ENCODE peak calls at places on chromosome 7, in five cellular contexts. B, A, N, O and U are unnamed samples.

GRCh38 chr7:113188396-113188795 is 70.0 kb upstream of the SMIM30 start:
- DNase-seq in O (no peak), B (no peak), A (no peak), N (no peak), U (no peak)

GRCh38 chr7:18497800-18498199 is 2.3 kb downstream of the HDAC9 start:
- DNase-seq in N (no peak), A (no peak), B (no peak), O (no peak), U (no peak)

GRCh38 chr7:27600247-27600646 is 62.4 kb downstream of the HIBADH start:
- DNase-seq in B (no peak), O (peak; percentile 50), A (no peak), N (no peak), U (no peak)

GRCh38 chr7:130838738-130839137 is 104.7 kb upstream of the KLF14 start:
- DNase-seq in A (no peak), N (peak; percentile 15), B (peak; percentile 91), O (no peak), U (no peak)

GRCh38 chr7:134993877-134994456 is 7.7 kb downstream of the AGBL3 start:
- DNase-seq in N (no peak), B (no peak), A (no peak), O (no peak), U (no peak)

GRCh38 chr7:16916111-16916639 is 34.4 kb upstream of the AGR3 start:
- DNase-seq in N (no peak), B (no peak), O (no peak), A (no peak), U (peak; percentile 77)

GRCh38 chr7:38186593-38187314 is 8.7 kb downstream of the STARD3NL start:
- DNase-seq in O (no peak), A (no peak), B (no peak), N (no peak), U (no peak)

GRCh38 chr7:118104812-118105441 is 79.0 kb upstream of the LSM8 start:
- DNase-seq in O (no peak), B (peak; percentile 15), A (peak; percentile 12), N (no peak), U (peak; percentile 28)

GRCh38 chr7:31006864-31007263 is 43.1 kb downstream of the GHRHR start:
- DNase-seq in B (no peak), N (no peak), O (no peak), A (no peak), U (no peak)

DNA sequence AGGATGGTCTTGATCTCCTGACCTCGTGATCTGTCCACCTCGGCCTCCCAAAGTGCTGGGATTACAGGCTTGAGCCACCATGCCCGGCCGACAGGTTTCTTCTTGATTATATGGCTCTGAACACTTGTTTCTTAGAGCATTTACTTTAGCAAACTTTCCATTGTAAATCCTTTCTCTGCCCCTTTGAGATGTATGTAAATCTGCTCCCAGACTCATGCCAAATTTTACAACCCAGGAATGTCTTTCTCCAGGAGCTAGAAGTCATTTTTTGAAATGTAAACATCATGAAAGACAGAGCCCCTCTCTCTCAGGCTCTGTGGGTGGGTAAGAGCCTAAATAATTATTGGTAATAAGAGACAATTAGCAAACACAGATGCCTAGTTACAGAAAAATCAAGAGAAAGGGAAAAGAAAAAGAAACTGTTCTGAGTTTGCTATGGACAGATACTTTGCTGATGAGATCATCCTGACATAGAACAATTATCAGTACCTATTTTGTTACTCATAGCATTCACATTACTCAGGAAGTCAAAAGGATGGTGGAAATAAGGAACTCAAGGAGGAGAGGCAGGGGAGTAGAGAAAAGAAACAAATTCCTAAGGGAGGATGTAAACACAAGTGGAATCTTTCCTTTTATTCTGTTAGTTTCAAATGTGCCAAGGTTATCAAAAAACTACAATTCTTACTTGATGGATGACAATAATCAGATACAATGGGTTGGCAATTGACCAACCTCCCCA is 165.1 kb upstream of the PTN start:
- DNase-seq in B (no peak), A (no peak), N (no peak), O (no peak), U (no peak)
- TF ChIP-seq JUND in B (no peak), A (no peak), N (no peak), O (no peak), U (no peak)

GRCh38 chr7:150633926-150634325 is 1.7 kb upstream of the GIMAP6 start:
- DNase-seq in O (no peak), A (no peak), B (no peak), N (no peak), U (no peak)

GRCh38 chr7:150627959-150628358 is 4.2 kb downstream of the GIMAP6 start:
- DNase-seq in A (no peak), B (no peak), N (no peak), O (no peak), U (no peak)

GRCh38 chr7:150631084-150631824 is 931 bp downstream of the GIMAP6 start:
- DNase-seq in A (no peak), O (no peak), B (no peak), N (peak; percentile 33), U (peak; percentile 19)

GRCh38 chr7:150629347-150629746 is 2.8 kb downstream of the GIMAP6 start:
- DNase-seq in B (no peak), N (no peak), A (no peak), O (no peak), U (no peak)

DNA sequence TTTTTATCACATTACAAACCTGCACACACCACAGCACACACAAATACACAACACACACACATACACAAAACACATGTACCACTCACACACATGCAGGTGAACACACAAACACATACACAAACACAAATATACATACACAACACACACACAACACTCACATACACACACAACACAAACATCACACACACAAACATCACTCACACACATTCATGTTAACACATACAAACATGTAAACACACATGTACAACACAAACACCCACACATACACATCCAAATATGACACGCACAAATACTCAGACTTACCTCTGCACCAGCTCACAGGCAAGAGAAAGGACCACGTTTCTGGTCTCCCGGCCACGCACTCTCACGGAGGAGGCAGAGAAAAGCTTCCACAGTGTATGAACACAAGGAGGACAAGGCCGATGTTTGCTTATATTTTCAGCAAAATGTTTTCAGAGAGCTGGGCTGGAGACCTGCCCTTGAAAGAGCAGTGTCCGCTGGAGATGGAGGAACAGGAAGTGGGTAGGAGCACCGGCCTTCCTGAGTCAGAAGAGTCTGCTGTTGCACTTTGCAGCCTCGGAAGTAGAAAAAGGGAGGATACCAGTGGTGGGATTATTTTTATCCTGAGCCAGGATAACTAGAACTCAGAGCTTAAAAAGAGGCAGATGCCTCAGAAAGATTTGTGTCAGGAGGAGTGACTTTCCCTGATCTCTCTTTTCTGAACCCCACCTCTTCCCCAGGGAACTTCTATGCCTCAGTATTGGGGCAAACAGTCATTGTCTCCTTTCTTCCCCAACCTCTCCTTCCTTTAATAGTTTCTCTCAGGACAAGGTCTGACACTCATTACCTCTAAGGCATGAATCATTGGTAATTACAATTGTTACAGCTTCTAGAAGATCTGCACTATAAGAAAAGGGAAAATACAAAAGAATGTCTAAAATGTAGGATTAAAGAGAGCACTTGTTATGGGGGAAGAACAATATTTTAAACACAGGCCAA is at the start of gene GIMAP6:
- DNase-seq in N (peak; percentile 51), A (peak; percentile 27), O (no peak), B (no peak), U (no peak)
- TF ChIP-seq JUND in N (no peak), A (no peak), O (no peak), B (no peak), U (no peak)

GRCh38 chr7:157853789-157854065 is 516.9 kb downstream of the DNAJB6 start:
- DNase-seq in O (no peak), N (no peak), B (no peak), A (no peak), U (no peak)

GRCh38 chr7:157850481-157851444 is 514.0 kb downstream of the DNAJB6 start:
- DNase-seq in O (no peak), B (no peak), A (no peak), N (no peak), U (no peak)

GRCh38 chr7:157853076-157853788 is 516.4 kb downstream of the DNAJB6 start:
- DNase-seq in N (no peak), A (no peak), O (no peak), B (no peak), U (no peak)

GRCh38 chr7:157849726-157850125 is 512.9 kb downstream of the DNAJB6 start:
- DNase-seq in A (no peak), B (no peak), N (no peak), O (no peak), U (no peak)

GRCh38 chr7:157851501-157852067 is 514.8 kb downstream of the DNAJB6 start:
- DNase-seq in A (no peak), O (peak; percentile 17), N (no peak), B (peak; percentile 8), U (peak; percentile 14)
- TF ChIP-seq JUND in A (no peak), O (no peak), N (no peak), B (no peak), U (no peak)

GRCh38 chr7:57225666-57226065 is 93.4 kb upstream of the ZNF479 start:
- DNase-seq in N (no peak), B (no peak), O (no peak), A (no peak), U (no peak)
- TF ChIP-seq JUND in N (no peak), B (no peak), O (no peak), A (no peak), U (no peak)

GRCh38 chr7:129184979-129185670 is 3.3 kb upstream of the SMO start:
- DNase-seq in O (no peak), N (no peak), A (no peak), B (no peak), U (no peak)
- TF ChIP-seq JUND in O (no peak), N (no peak), A (no peak), B (no peak), U (no peak)

GRCh38 chr7:106071999-106072714 is 40.0 kb downstream of the SYPL1 start:
- DNase-seq in B (no peak), A (peak; percentile 83), N (no peak), O (peak; percentile 87), U (peak; percentile 71)
- TF ChIP-seq JUND in B (no peak), A (peak; percentile 80), N (no peak), O (no peak), U (no peak)

GRCh38 chr7:149853157-149853556 is 15.0 kb downstream of the ZNF862 start:
- DNase-seq in A (no peak), N (no peak), O (no peak), B (no peak), U (no peak)
- TF ChIP-seq JUND in A (no peak), N (no peak), O (no peak), B (no peak), U (no peak)

DNA sequence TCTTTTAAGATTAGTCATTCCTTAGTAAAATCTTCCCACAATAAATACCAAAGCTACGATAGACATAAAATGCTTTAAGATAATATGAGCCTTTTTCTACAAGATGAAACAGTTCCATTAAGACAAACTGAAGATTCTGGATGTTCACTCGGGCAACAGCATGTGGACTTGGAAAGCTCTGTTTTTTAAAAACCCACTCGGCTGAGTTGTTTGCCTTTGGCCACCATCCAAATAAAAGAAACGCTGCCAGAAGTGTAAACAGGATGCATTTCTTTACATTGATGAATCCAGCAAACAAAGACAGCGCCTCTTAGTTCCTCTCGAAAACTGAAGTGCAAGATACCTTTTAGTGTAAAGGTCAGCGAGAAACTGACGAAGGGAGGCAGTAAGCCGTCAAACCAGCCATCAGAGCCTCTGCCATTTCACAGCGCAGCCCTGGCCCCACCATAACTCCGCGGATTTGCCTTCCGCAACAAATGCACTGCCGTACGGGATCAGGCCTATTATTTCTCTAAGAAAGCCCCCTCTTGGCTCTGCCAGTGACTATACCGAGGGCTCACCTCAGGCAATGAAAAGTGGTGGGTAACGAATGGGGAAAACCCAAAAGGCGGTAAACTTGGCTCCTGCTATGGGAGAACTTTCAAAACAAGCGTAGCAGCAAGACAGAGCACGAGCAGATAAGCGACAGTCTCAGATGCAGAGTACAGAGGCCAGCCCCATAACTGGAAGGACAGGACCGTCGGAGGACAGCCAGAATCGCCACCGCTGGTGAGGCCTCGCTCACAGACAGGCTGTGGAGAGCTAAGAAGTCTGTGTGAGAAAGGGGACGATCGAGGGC is 41.4 kb downstream of the GNA12 start:
- DNase-seq in B (no peak), N (no peak), O (peak; percentile 90), A (no peak), U (peak; percentile 62)
- TF ChIP-seq JUND in B (no peak), N (no peak), O (no peak), A (no peak), U (no peak)